ENCODE peak calls at places on chromosomes 7 and 10, in eight cellular contexts. B is A549, Q is stomach, P is sigmoid colon, Y is heart left ventricle, M is prostate gland, K is IMR-90, L is transverse colon. J is an unnamed sample.
A peak's percentile ranks its signal among the peaks of the same experiment; 100 is the strongest.

GRCh38 chr10:43702936-43703281 is 54.2 kb upstream of the ZNF32 start:
- DNase-seq in Q (no peak), Y (no peak), P (no peak), L (no peak), M (no peak), K (no peak), B (no peak), J (no peak)

GRCh38 chr10:88892223-88892967 is 12.3 kb downstream of the STAMBPL1 start:
- DNase-seq in M (no peak), L (no peak), Q (no peak), K (peak; percentile 68), B (no peak), P (no peak), Y (no peak), J (no peak)

GRCh38 chr7:36014961-36015360 is 138.1 kb upstream of the EEPD1 start:
- DNase-seq in M (no peak), B (no peak), K (no peak), Q (no peak), L (no peak), Y (no peak), P (no peak), J (no peak)

GRCh38 chr7:139943391-139943790 is 114.3 kb downstream of the TBXAS1 start:
- DNase-seq in B (no peak), M (no peak), L (no peak), K (no peak), Y (no peak), P (no peak), Q (no peak), J (no peak)

GRCh38 chr10:131448171-131448570 is 136.7 kb upstream of the TCERG1L start:
- DNase-seq in M (no peak), Q (no peak), Y (no peak), K (no peak), P (no peak), L (no peak), B (no peak), J (no peak)

GRCh38 chr7:936131-937054 is 18.1 kb downstream of the ADAP1 start:
- DNase-seq in Q (no peak), M (no peak), K (peak; percentile 28), L (peak; percentile 10), B (peak; percentile 48), Y (peak; percentile 17), P (peak; percentile 63), J (no peak)

GRCh38 chr10:118775478-118775877 is 20.7 kb upstream of the CACUL1 start:
- DNase-seq in Y (no peak), M (no peak), L (no peak), P (no peak), K (no peak), Q (no peak), B (no peak), J (no peak)

GRCh38 chr7:84294907-84295455 is 100.4 kb upstream of the SEMA3A start:
- DNase-seq in Y (no peak), L (no peak), B (no peak), P (no peak), M (no peak), K (no peak), Q (no peak), J (no peak)

GRCh38 chr10:106355450-106355849 is 809.1 kb downstream of the SORCS1 start:
- DNase-seq in B (no peak), L (no peak), Y (no peak), Q (no peak), K (no peak), P (no peak), M (no peak), J (no peak)

DNA sequence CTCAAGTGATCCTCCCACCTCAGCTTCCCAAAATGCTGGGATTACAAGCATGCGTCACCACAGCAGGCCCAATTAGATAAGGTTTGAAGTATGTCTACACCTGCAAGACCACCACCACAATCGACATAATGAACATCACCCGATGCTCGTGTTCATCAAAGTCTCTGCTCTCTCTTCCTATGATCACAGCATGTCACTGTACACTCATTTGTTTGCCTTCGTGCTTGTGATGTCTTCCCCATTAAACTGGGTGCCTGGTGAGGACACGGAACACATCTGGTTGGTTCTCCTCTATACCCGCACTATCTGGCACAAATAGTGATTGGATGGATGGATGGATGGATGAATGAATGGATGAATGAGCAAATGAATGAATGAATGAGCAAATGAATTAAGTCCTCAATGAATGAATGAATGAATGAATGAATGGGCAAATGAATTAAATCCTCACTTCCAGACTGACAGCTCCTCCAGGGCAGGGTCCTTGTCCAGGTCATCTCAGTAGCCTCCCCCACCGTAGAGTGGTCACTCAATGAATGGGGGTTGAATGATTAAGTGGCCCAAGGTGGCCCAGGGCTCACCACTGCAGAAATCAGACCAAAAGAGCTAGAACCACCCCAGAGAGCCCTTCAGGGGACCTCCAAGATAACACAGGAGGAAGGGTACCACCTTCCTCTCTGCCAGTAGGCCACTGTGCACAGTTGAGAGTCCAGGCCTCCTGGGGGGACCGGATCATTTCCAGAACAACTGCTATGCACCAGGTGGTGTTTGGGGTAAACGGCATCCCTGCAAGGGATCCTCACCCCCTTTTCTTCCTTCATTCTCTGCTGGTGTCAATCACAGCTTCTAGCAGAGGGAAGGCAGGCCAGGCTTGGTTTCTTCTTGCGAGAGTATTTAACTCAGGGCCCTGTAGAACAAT is 101.9 kb upstream of the TNRC18 start:
- DNase-seq in P (peak; percentile 82), B (peak; percentile 74), L (peak; percentile 66), Y (peak; percentile 39), M (no peak), Q (peak; percentile 40), K (peak; percentile 54), J (no peak)
- TF ChIP-seq POLR2A in P (peak; percentile 32), B (peak; percentile 19), L (peak; percentile 58), Y (no peak), M (no peak), Q (peak; percentile 71), K (no peak), J (no peak)

GRCh38 chr10:62341419-62341818 is 32.8 kb upstream of the ZNF365 start:
- DNase-seq in B (no peak), M (no peak), L (no peak), K (no peak), P (no peak), Y (no peak), Q (no peak), J (no peak)
- H3K9me3 ChIP-seq in B (no peaks in the 10 kb centered on the region), M (no peaks in the 10 kb centered on the region), L (peaks cover 10% of the 10 kb centered on the region), K (peaks cover 5% of the 10 kb centered on the region), P (no peaks in the 10 kb centered on the region), Y (no peaks in the 10 kb centered on the region), Q (peaks cover 62% of the 10 kb centered on the region), J (peaks cover 20% of the 10 kb centered on the region)

DNA sequence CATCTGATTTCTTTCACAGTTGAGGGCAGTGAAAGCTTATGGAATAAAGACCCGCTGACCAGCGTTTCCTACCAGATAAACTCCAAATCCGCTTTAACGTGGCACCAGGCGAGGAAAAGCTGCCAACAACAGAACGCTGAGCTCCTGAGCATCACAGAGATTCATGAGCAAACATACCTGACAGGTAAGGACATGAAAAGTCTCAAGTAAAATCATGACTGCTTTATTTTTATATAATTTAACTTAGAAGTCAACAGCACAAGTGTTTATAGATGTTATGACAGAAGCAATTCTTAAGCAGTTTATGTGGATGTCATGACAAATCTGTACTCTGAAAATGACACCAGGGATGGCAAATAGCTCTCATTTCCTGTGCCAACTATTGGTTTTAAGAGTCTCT is 24.5 kb downstream of the MRC1 start:
- DNase-seq in B (no peak), K (no peak), M (no peak), L (no peak), Y (no peak), Q (no peak), P (no peak), J (no peak)
- H3K4me1 ChIP-seq in B (peaks cover 19% of the 10 kb centered on the region), K (peaks cover 6% of the 10 kb centered on the region), M (no peaks in the 10 kb centered on the region), L (peaks cover 8% of the 10 kb centered on the region), Y (no peaks in the 10 kb centered on the region), Q (peaks cover 12% of the 10 kb centered on the region), P (no peaks in the 10 kb centered on the region), J (peaks cover 27% of the 10 kb centered on the region)

GRCh38 chr7:44148961-44149550 is 7.9 kb upstream of the MYL7 start:
- DNase-seq in L (no peak), Q (no peak), M (no peak), K (no peak), P (peak; percentile 41), Y (no peak), B (no peak), J (no peak)

GRCh38 chr7:44150466-44150832 is 9.3 kb upstream of the MYL7 start:
- DNase-seq in L (no peak), B (no peak), K (no peak), Q (no peak), M (no peak), Y (no peak), P (no peak), J (no peak)

GRCh38 chr7:44149571-44150465 is 8.7 kb upstream of the MYL7 start:
- DNase-seq in K (peak; percentile 30), Y (no peak), B (no peak), M (no peak), L (no peak), Q (no peak), P (peak; percentile 34), J (no peak)

GRCh38 chr7:44151679-44152355 is 10.7 kb upstream of the MYL7 start:
- DNase-seq in Q (no peak), K (no peak), Y (no peak), L (no peak), P (no peak), M (no peak), B (no peak), J (no peak)

DNA sequence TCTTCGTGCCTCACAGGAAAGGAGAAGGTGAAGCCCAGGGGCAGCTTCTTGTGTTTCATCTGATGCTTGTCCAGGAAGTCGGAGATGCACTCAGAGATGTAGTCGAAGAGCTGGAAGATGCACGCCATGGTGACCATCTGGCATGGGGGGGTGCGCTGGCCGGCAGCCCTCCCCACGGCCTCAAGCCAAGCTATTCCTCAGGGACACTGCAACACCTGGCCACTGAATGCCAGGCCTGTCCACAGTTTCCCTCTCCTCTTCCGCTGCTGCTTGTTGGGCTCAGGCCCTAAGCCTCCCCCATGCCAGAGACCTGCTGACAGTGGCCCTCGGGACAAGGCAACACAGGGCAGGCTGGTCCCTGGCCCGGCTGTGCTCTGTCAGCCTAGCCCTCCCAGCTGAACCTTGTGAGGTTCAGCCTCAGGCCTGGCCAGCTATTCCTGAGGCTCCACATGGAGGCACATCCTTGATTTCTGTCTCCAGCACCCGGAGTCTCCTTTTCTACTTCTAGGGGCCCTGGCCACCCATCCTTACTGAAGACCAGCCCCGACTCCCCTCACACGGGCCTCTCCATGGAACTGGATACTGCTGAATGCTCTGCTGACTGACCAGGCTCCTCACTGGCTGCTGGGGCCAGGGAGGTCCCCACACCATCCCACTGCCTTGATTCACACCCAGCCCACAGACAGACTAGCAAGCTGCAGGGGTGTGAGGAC is 10.0 kb upstream of the MYL7 start:
- DNase-seq in K (no peak), L (no peak), Q (no peak), P (no peak), M (no peak), B (no peak), Y (no peak), J (no peak)
- TF ChIP-seq POLR2A in K (no peak), L (no peak), Q (no peak), P (no peak), M (no peak), B (no peak), Y (no peak), J (no peak)

DNA sequence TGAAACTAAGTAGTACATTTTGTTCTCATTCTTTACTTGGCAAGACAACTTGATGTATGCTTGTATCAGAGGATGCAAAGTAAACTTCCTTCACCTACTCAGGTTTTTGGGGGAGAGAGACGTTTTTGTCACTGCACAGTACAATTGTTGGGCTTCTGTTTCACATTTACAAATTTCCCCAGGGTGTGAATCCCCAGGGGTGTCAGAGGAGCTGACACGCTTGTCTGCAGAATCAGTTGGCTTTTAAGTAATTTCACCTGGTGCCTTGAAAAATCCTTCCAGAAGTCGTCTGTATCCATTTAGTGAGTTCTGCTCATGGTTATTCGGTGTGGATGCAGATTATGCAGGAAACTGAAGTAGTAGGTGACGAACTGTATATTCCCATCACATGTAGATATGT is 1227.7 kb upstream of the CELF2 start:
- DNase-seq in K (no peak), B (no peak), P (no peak), Q (no peak), Y (no peak), L (no peak), M (no peak), J (no peak)
- H3K9me3 ChIP-seq in K (no peaks in the 10 kb centered on the region), B (no peaks in the 10 kb centered on the region), P (no peaks in the 10 kb centered on the region), Q (no peaks in the 10 kb centered on the region), Y (no peaks in the 10 kb centered on the region), L (no peaks in the 10 kb centered on the region), M (no peaks in the 10 kb centered on the region), J (no peaks in the 10 kb centered on the region)